ENCODE peak calls at places on chromosomes 11 and 22, in ten cellular contexts. L, D, I, A, U, E, J, O, C and P are unnamed samples.

GRCh38 chr11:94794287-94795168 is 26.4 kb downstream of the AMOTL1 start:
- DNase-seq in L (no peak), D (peak; percentile 56), I (peak; percentile 80), A (no peak), U (peak; percentile 96), E (no peak), J (peak; percentile 81), O (peak; percentile 70), C (peak; percentile 74), P (no peak)

GRCh38 chr22:31144223-31144622 is 3.9 kb upstream of the PLA2G3 start:
- DNase-seq in L (no peak), D (no peak), I (no peak), A (no peak), U (no peak), E (no peak), J (no peak), O (no peak), C (no peak), P (no peak)

GRCh38 chr11:122115520-122116343 is at the start of gene BLID:
- DNase-seq in L (no peak), D (peak; percentile 42), I (no peak), A (peak; percentile 88), U (peak; percentile 65), E (no peak), J (no peak), O (no peak), C (no peak), P (no peak)

GRCh38 chr11:64915366-64915887 is 1.6 kb downstream of the ATG2A start:
- DNase-seq in L (no peak), D (no peak), I (no peak), A (no peak), U (no peak), E (no peak), J (no peak), O (no peak), C (no peak), P (no peak)

GRCh38 chr22:35622132-35622913 is 5.2 kb upstream of the MB start:
- DNase-seq in L (no peak), D (no peak), I (no peak), A (peak; percentile 38), U (no peak), E (peak; percentile 86), J (no peak), O (peak; percentile 96), C (no peak), P (no peak)

GRCh38 chr11:134069426-134069921 is 602 bp downstream of the JAM3 start:
- DNase-seq in L (no peak), D (peak; percentile 10), I (no peak), A (peak; percentile 70), U (peak; percentile 32), E (no peak), J (no peak), O (no peak), C (no peak), P (no peak)

GRCh38 chr11:69343401-69344321 is 49.7 kb downstream of the MYEOV start:
- DNase-seq in L (no peak), D (no peak), I (no peak), A (no peak), U (no peak), E (peak; percentile 13), J (no peak), O (no peak), C (no peak), P (no peak)

GRCh38 chr11:44889266-44889665 is 61.4 kb downstream of the TP53I11 start:
- DNase-seq in L (no peak), D (no peak), I (peak; percentile 29), A (no peak), U (no peak), E (no peak), J (no peak), O (no peak), C (no peak), P (no peak)

GRCh38 chr11:115745041-115745440 is 240.8 kb upstream of the CADM1 start:
- DNase-seq in L (no peak), D (no peak), I (no peak), A (peak; percentile 21), U (no peak), E (no peak), J (no peak), O (no peak), C (no peak), P (no peak)

GRCh38 chr11:19951558-19952083 is 208.7 kb downstream of the DBX1 start:
- DNase-seq in L (no peak), D (no peak), I (peak; percentile 65), A (peak; percentile 86), U (peak; percentile 68), E (no peak), J (no peak), O (no peak), C (peak; percentile 49), P (no peak)

GRCh38 chr11:120632579-120632978 is 121.0 kb downstream of the GRIK4 start:
- DNase-seq in L (no peak), D (no peak), I (no peak), A (peak; percentile 60), U (no peak), E (no peak), J (no peak), O (no peak), C (no peak), P (no peak)

GRCh38 chr11:19829109-19829790 is 116.6 kb downstream of the NAV2 start:
- DNase-seq in L (no peak), D (no peak), I (no peak), A (no peak), U (no peak), E (peak; percentile 36), J (no peak), O (peak; percentile 3), C (peak; percentile 31), P (no peak)

GRCh38 chr11:134013518-134013917 is 55.4 kb upstream of the JAM3 start:
- DNase-seq in L (no peak), D (no peak), I (no peak), A (no peak), U (no peak), E (no peak), J (no peak), O (no peak), C (no peak), P (no peak)